ENCODE peak calls at places on chromosomes 6 and 20, in five cellular contexts. One of them, this sample, is unnamed.

GRCh38 chr6:137804647-137805046 is 62.4 kb upstream of the TNFAIP3 start:
- DNase-seq in neural progenitor cell: no peak
- DNase-seq in DND-41: no peak
- DNase-seq in fibroblast of lung: peak; percentile 55
- DNase-seq in mammary epithelial cell: no peak
- DNase-seq in this sample: no peak

GRCh38 chr6:147246853-147247635 is 42.8 kb downstream of the STXBP5 start:
- DNase-seq in neural progenitor cell: no peak
- DNase-seq in DND-41: no peak
- DNase-seq in fibroblast of lung: peak; percentile 4
- DNase-seq in mammary epithelial cell: no peak
- DNase-seq in this sample: no peak

GRCh38 chr6:1593286-1593957 is 16.3 kb upstream of the FOXC1 start:
- DNase-seq in neural progenitor cell: no peak
- DNase-seq in DND-41: no peak
- DNase-seq in fibroblast of lung: no peak
- DNase-seq in mammary epithelial cell: peak; percentile 34
- DNase-seq in this sample: no peak

GRCh38 chr20:37343212-37343993 is 2.5 kb upstream of the SRC start:
- DNase-seq in neural progenitor cell: no peak
- DNase-seq in DND-41: peak; percentile 24
- DNase-seq in fibroblast of lung: no peak
- DNase-seq in mammary epithelial cell: peak; percentile 52
- DNase-seq in this sample: peak; percentile 54

GRCh38 chr6:18488526-18489270 is 101.5 kb downstream of the RNF144B start:
- DNase-seq in neural progenitor cell: no peak
- DNase-seq in DND-41: no peak
- DNase-seq in fibroblast of lung: peak; percentile 90
- DNase-seq in mammary epithelial cell: peak; percentile 93
- DNase-seq in this sample: peak; percentile 52

GRCh38 chr6:8958894-8959511 is 523.7 kb upstream of the SLC35B3 start:
- DNase-seq in neural progenitor cell: no peak
- DNase-seq in DND-41: no peak
- DNase-seq in fibroblast of lung: peak; percentile 17
- DNase-seq in mammary epithelial cell: no peak
- DNase-seq in this sample: no peak

GRCh38 chr6:29763491-29764289 is 40.5 kb downstream of the HLA-F start:
- DNase-seq in neural progenitor cell: no peak
- DNase-seq in DND-41: no peak
- DNase-seq in fibroblast of lung: peak; percentile 76
- DNase-seq in mammary epithelial cell: peak; percentile 95
- DNase-seq in this sample: peak; percentile 13

GRCh38 chr6:5095236-5095635 is 10.1 kb downstream of the PPP1R3G start:
- DNase-seq in neural progenitor cell: no peak
- DNase-seq in DND-41: no peak
- DNase-seq in fibroblast of lung: peak; percentile 77
- DNase-seq in mammary epithelial cell: no peak
- DNase-seq in this sample: no peak

GRCh38 chr6:30007132-30007764 is 53.8 kb upstream of the POLR1H start:
- DNase-seq in neural progenitor cell: peak; percentile 63
- DNase-seq in DND-41: no peak
- DNase-seq in fibroblast of lung: no peak
- DNase-seq in mammary epithelial cell: no peak
- DNase-seq in this sample: peak; percentile 32

GRCh38 chr6:46909371-46909770 is 12.4 kb downstream of the ADGRF5 start:
- DNase-seq in neural progenitor cell: no peak
- DNase-seq in DND-41: no peak
- DNase-seq in fibroblast of lung: peak; percentile 47
- DNase-seq in mammary epithelial cell: no peak
- DNase-seq in this sample: no peak

GRCh38 chr6:85124472-85125428 is 325.1 kb upstream of the NT5E start:
- DNase-seq in neural progenitor cell: no peak
- DNase-seq in DND-41: no peak
- DNase-seq in fibroblast of lung: no peak
- DNase-seq in mammary epithelial cell: no peak
- DNase-seq in this sample: no peak

GRCh38 chr20:46199198-46199597 is 81.1 kb downstream of the CD40 start:
- DNase-seq in neural progenitor cell: peak; percentile 75
- DNase-seq in DND-41: no peak
- DNase-seq in fibroblast of lung: no peak
- DNase-seq in mammary epithelial cell: no peak
- DNase-seq in this sample: no peak

GRCh38 chr20:34951252-34951651 is 4.4 kb downstream of the GSS start:
- DNase-seq in neural progenitor cell: no peak
- DNase-seq in DND-41: no peak
- DNase-seq in fibroblast of lung: no peak
- DNase-seq in mammary epithelial cell: no peak
- DNase-seq in this sample: no peak

GRCh38 chr6:53031281-53031680 is 33.9 kb upstream of the FBXO9 start:
- DNase-seq in neural progenitor cell: no peak
- DNase-seq in DND-41: no peak
- DNase-seq in fibroblast of lung: no peak
- DNase-seq in mammary epithelial cell: no peak
- DNase-seq in this sample: no peak

GRCh38 chr6:13472099-13472498 is 15.3 kb downstream of the GFOD1 start:
- DNase-seq in neural progenitor cell: no peak
- DNase-seq in DND-41: no peak
- DNase-seq in fibroblast of lung: peak; percentile 59
- DNase-seq in mammary epithelial cell: no peak
- DNase-seq in this sample: no peak

GRCh38 chr6:89050697-89051096 is 29.9 kb upstream of the PNRC1 start:
- DNase-seq in neural progenitor cell: no peak
- DNase-seq in DND-41: no peak
- DNase-seq in fibroblast of lung: no peak
- DNase-seq in mammary epithelial cell: no peak
- DNase-seq in this sample: no peak
- H2AFZ ChIP-seq in neural progenitor cell: no peak overlapping the region
- H2AFZ ChIP-seq in DND-41: no peak overlapping the region
- H2AFZ ChIP-seq in fibroblast of lung: no peak overlapping the region
- H2AFZ ChIP-seq in mammary epithelial cell: no peak overlapping the region
- H2AFZ ChIP-seq in this sample: no peak overlapping the region

DNA sequence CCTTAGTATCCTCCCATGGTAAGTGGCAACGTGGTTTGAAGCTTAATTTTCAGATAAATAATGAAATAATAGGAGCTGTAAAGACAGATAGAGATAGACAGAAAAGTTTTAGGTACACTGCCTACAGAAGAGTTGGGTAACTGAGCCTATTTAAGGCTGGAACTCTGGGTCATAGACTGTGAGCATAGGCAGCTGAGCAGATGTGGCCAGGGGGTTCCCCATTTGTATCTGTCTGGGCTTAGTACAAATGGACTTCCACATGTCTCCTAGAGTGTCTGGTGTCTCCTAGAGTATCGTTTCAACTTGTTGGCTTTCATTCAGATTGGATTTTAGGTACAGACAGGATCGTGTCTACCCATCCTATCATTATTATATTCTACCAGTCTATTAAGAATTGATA is 649.8 kb downstream of the DHX35 start:
- DNase-seq in neural progenitor cell: no peak
- DNase-seq in DND-41: no peak
- DNase-seq in fibroblast of lung: no peak
- DNase-seq in mammary epithelial cell: no peak
- DNase-seq in this sample: no peak
- TF ChIP-seq EZH2 in neural progenitor cell: no peak
- TF ChIP-seq EZH2 in DND-41: no peak
- TF ChIP-seq EZH2 in fibroblast of lung: no peak
- TF ChIP-seq EZH2 in mammary epithelial cell: no peak
- TF ChIP-seq EZH2 in this sample: no peak

GRCh38 chr6:36241728-36242127 is 28.1 kb upstream of the PNPLA1 start:
- DNase-seq in neural progenitor cell: no peak
- DNase-seq in DND-41: no peak
- DNase-seq in fibroblast of lung: peak; percentile 6
- DNase-seq in mammary epithelial cell: no peak
- DNase-seq in this sample: no peak
- H3K27ac ChIP-seq in neural progenitor cell: no peak overlapping the region
- H3K27ac ChIP-seq in DND-41: no peak overlapping the region
- H3K27ac ChIP-seq in fibroblast of lung: no peak overlapping the region
- H3K27ac ChIP-seq in mammary epithelial cell: no peak overlapping the region
- H3K27ac ChIP-seq in this sample: no peak overlapping the region

DNA sequence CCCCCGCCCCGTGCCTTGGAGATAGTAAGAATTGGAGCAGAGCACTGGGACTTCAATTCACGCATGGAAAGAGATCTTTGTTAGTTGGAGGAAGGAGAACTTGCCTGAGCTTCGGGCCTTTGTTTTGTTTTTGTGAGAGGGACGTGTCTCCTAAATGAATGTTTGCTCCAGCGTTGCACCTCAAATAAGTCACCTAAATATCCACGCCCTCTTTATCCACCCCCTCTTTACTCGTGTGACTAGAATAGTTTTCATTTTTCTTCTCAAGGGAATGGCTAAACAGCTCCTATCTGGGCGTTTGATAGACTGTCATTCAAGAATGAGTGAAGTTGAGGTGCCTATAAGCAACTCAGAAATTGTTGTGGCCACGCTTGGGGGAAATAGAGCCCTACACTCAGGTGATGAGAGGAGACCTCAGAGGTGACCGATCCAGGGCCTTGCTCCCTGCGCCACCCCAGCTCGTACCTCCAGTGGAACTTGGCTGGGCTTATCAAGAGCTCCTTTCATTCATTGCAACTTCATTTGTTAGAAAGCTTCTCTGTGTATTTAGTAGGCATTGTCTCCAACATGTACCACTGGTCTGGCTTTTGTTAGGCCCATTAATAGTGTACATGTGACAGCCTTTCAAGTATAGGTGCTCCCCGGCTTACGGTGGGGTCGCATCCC is 867 bp downstream of the PCMTD2 start:
- DNase-seq in neural progenitor cell: peak; percentile 14
- DNase-seq in DND-41: no peak
- DNase-seq in fibroblast of lung: no peak
- DNase-seq in mammary epithelial cell: no peak
- DNase-seq in this sample: no peak
- H2AFZ ChIP-seq in neural progenitor cell: peak overlapping the region; percentile 71
- H2AFZ ChIP-seq in DND-41: peak overlapping the region; percentile 72
- H2AFZ ChIP-seq in fibroblast of lung: peak overlapping the region; percentile 16
- H2AFZ ChIP-seq in mammary epithelial cell: peak overlapping the region; percentile 83
- H2AFZ ChIP-seq in this sample: peak overlapping the region; percentile 82

DNA sequence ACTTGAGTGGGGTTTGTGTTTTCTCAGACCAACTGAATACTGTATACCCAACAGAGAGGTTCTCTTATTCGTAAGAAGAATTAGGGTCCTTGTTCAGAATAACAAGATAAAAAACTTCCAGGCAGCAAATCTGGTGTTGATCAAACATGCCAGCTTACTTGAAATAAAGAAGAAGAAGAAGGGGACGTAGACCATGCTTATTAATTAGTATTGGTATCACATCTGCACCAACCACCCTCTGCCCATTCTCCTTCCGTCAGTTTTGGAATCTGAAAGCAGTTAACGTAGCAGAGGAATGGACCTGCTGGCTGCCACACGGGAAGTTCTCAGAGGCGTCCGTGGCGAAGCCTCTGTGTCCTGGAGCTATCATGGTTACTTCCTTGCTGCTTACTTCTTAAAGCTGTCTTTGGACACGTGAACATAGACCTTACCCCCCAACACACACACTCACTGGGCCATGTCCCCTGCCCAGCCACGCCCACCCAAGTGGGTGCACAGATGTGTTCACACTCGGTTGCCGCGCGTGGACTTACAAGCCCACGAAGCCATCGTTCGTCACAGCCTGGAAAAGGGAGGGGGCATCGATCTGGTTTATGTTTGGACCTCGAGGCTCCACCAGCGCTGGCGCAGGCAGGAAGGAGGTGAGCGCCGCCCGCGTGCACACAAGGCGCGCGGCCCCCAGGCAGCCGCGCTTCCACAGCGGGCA is 4.1 kb upstream of the DLL1 start:
- DNase-seq in neural progenitor cell: no peak
- DNase-seq in DND-41: no peak
- DNase-seq in fibroblast of lung: no peak
- DNase-seq in mammary epithelial cell: no peak
- DNase-seq in this sample: no peak
- TF ChIP-seq EZH2 in neural progenitor cell: no peak
- TF ChIP-seq EZH2 in DND-41: no peak
- TF ChIP-seq EZH2 in fibroblast of lung: peak; percentile 62
- TF ChIP-seq EZH2 in mammary epithelial cell: no peak
- TF ChIP-seq EZH2 in this sample: no peak

GRCh38 chr6:56549014-56549413 is 93.7 kb downstream of the DST start:
- DNase-seq in neural progenitor cell: peak; percentile 66
- DNase-seq in DND-41: no peak
- DNase-seq in fibroblast of lung: no peak
- DNase-seq in mammary epithelial cell: no peak
- DNase-seq in this sample: no peak
- H3K27ac ChIP-seq in neural progenitor cell: peak overlapping the region; percentile 41
- H3K27ac ChIP-seq in DND-41: no peak overlapping the region
- H3K27ac ChIP-seq in fibroblast of lung: no peak overlapping the region
- H3K27ac ChIP-seq in mammary epithelial cell: no peak overlapping the region
- H3K27ac ChIP-seq in this sample: no peak overlapping the region

GRCh38 chr6:160426146-160426545 is 78.0 kb downstream of the SLC22A3 start:
- DNase-seq in neural progenitor cell: no peak
- DNase-seq in DND-41: no peak
- DNase-seq in fibroblast of lung: peak; percentile 65
- DNase-seq in mammary epithelial cell: no peak
- DNase-seq in this sample: no peak
- H2AFZ ChIP-seq in neural progenitor cell: no peak overlapping the region
- H2AFZ ChIP-seq in DND-41: no peak overlapping the region
- H2AFZ ChIP-seq in fibroblast of lung: no peak overlapping the region
- H2AFZ ChIP-seq in mammary epithelial cell: no peak overlapping the region
- H2AFZ ChIP-seq in this sample: no peak overlapping the region

This sample was measured in PC-9.